ENCODE peak calls at places on chromosomes 6 and 20, in four cellular contexts. C is H1, B is HCT116, W is K562. X is an unnamed sample.

GRCh38 chr20:22687676-22688360 is 103.4 kb upstream of the FOXA2 start:
- DNase-seq in C (no peak), B (no peak), W (no peak), X (no peak)

GRCh38 chr6:168160506-168161370 is 81.7 kb upstream of the FRMD1 start:
- DNase-seq in C (no peak), B (no peak), W (no peak), X (no peak)

GRCh38 chr6:16146527-16146955 is 17.7 kb downstream of the MYLIP start:
- DNase-seq in C (no peak), B (no peak), W (no peak), X (no peak)

GRCh38 chr6:164085552-164086325 is 671.2 kb downstream of the QKI start:
- DNase-seq in C (no peak), B (no peak), W (no peak), X (no peak)

GRCh38 chr6:166586424-166587156 is at the start of gene RAMACL:
- DNase-seq in C (peak; percentile 70), B (peak; percentile 51), W (peak; percentile 86), X (peak; percentile 52)

GRCh38 chr6:135522975-135523692 is 25.6 kb upstream of the AHI1 start:
- DNase-seq in C (no peak), B (no peak), W (peak; percentile 15), X (no peak)

GRCh38 chr6:149988550-149989336 is 25.0 kb downstream of the ULBP1 start:
- DNase-seq in C (peak; percentile 76), B (no peak), W (no peak), X (no peak)

GRCh38 chr6:2434911-2435310 is 189.5 kb upstream of the GMDS start:
- DNase-seq in C (no peak), B (no peak), W (no peak), X (no peak)

GRCh38 chr6:105545947-105546710 is 143.2 kb upstream of the PREP start:
- DNase-seq in C (no peak), B (no peak), W (no peak), X (no peak)

GRCh38 chr6:10414766-10415592 is at the start of gene TFAP2A:
- DNase-seq in C (peak; percentile 78), B (no peak), W (no peak), X (no peak)

GRCh38 chr20:4776079-4776630 is 54.4 kb downstream of the PRND start:
- DNase-seq in C (peak; percentile 28), B (no peak), W (no peak), X (no peak)

GRCh38 chr20:49034070-49034732 is 11.9 kb upstream of the CSE1L start:
- DNase-seq in C (no peak), B (no peak), W (no peak), X (no peak)

GRCh38 chr20:1900321-1900791 is 5.1 kb downstream of the SIRPA start:
- DNase-seq in C (peak; percentile 65), B (peak; percentile 68), W (peak; percentile 60), X (no peak)

GRCh38 chr6:144855812-144856531 is 570.8 kb downstream of the UTRN start:
- DNase-seq in C (no peak), B (no peak), W (no peak), X (no peak)

GRCh38 chr20:34713194-34713943 is 9.2 kb downstream of the TP53INP2 start:
- DNase-seq in C (no peak), B (peak; percentile 67), W (peak; percentile 92), X (peak; percentile 57)

GRCh38 chr6:84796343-84796742 is 31.9 kb upstream of the TBX18 start:
- DNase-seq in C (no peak), B (no peak), W (no peak), X (no peak)

GRCh38 chr6:5762561-5762968 is 244.2 kb downstream of the NRN1 start:
- DNase-seq in C (no peak), B (no peak), W (no peak), X (no peak)

GRCh38 chr6:151452750-151453427 is 963 bp upstream of the RMND1 start:
- DNase-seq in C (no peak), B (no peak), W (peak; percentile 22), X (no peak)

GRCh38 chr20:8646026-8646425 is 422.9 kb upstream of the PLCB4 start:
- DNase-seq in C (no peak), B (no peak), W (no peak), X (no peak)

GRCh38 chr6:108902389-108902792 is 54.2 kb downstream of the ARMC2 start:
- DNase-seq in C (no peak), B (no peak), W (no peak), X (no peak)

GRCh38 chr6:137950581-137950980 is 83.5 kb downstream of the TNFAIP3 start:
- DNase-seq in C (no peak), B (no peak), W (no peak), X (no peak)

GRCh38 chr6:15672291-15672690 is 9.5 kb upstream of the DTNBP1 start:
- DNase-seq in C (no peak), B (no peak), W (no peak), X (no peak)

GRCh38 chr6:152993431-152993830 is 9.1 kb downstream of the MTRF1L start:
- DNase-seq in C (no peak), B (peak; percentile 15), W (peak; percentile 21), X (no peak)

GRCh38 chr6:9346923-9347322 is 911.6 kb upstream of the SLC35B3 start:
- DNase-seq in C (no peak), B (no peak), W (no peak), X (no peak)

GRCh38 chr20:4905612-4906011 is 95.7 kb downstream of the SLC23A2 start:
- DNase-seq in C (no peak), B (no peak), W (no peak), X (no peak)

GRCh38 chr20:23243791-23244190 is 106.8 kb upstream of the NXT1 start:
- DNase-seq in C (no peak), B (no peak), W (peak; percentile 31), X (no peak)

GRCh38 chr20:33162753-33163152 is 5.2 kb upstream of the BPIFA2 start:
- DNase-seq in C (no peak), B (no peak), W (no peak), X (no peak)

GRCh38 chr6:13194852-13195251 is 133.5 kb downstream of the TBC1D7 start:
- DNase-seq in C (no peak), B (peak; percentile 21), W (peak; percentile 80), X (no peak)

GRCh38 chr20:24736131-24736843 is 212.8 kb upstream of the CST7 start:
- DNase-seq in C (no peak), B (no peak), W (no peak), X (no peak)

GRCh38 chr6:170028629-170029345 is 262.1 kb downstream of the DLL1 start:
- DNase-seq in C (no peak), B (no peak), W (no peak), X (no peak)

GRCh38 chr6:169646906-169647567 is 54.8 kb downstream of the WDR27 start:
- DNase-seq in C (no peak), B (no peak), W (no peak), X (no peak)

GRCh38 chr6:169556758-169557505 is 144.9 kb downstream of the WDR27 start:
- DNase-seq in C (no peak), B (no peak), W (no peak), X (peak; percentile 61)

GRCh38 chr20:46264391-46265266 is 43.7 kb downstream of the CDH22 start:
- DNase-seq in C (no peak), B (no peak), W (no peak), X (no peak)

GRCh38 chr6:39086294-39086693 is 28.7 kb downstream of the SAYSD1 start:
- DNase-seq in C (no peak), B (no peak), W (no peak), X (peak; percentile 26)

GRCh38 chr6:10976571-10976970 is 67.5 kb downstream of the ELOVL2 start:
- DNase-seq in C (no peak), B (no peak), W (no peak), X (no peak)

GRCh38 chr6:12890171-12890790 is 173.7 kb downstream of the PHACTR1 start:
- DNase-seq in C (peak; percentile 77), B (peak; percentile 19), W (peak; percentile 40), X (no peak)

DNA sequence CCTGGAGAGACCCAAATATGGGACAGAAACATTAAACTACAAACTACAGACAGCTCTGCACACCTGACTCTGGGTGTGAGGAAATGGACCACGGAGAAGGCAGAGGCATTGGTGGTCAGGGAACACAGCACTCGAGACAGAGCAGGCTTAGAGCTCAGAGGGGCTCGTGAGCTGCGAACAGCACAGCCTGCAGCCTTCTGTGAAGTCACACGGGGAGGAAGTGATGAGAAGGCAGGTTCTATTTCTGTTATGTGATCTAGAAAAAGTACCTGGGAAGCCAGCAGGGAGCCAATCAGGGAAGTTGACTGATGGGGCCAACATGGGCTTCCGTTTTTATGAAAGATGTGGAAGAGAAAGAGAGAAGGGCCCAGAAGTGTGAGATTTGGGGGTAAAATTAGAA is 88.9 kb upstream of the SNAP25 start:
- DNase-seq in C (no peak), B (no peak), W (no peak), X (no peak)
- TF ChIP-seq EGR1 in C (no peak), B (no peak), W (no peak), X (no peak)

GRCh38 chr20:58523916-58524315 is 8.7 kb upstream of the APCDD1L start:
- DNase-seq in C (no peak), B (no peak), W (no peak), X (no peak)
- TF ChIP-seq EGR1 in C (no peak), B (no peak), W (no peak), X (no peak)

GRCh38 chr6:158648682-158649131 is 1.1 kb upstream of the SYTL3 start:
- DNase-seq in C (no peak), B (no peak), W (no peak), X (peak; percentile 83)
- TF ChIP-seq EGR1 in C (no peak), B (no peak), W (no peak), X (no peak)

GRCh38 chr20:38130687-38131587 is 34.1 kb downstream of the TGM2 start:
- DNase-seq in C (no peak), B (no peak), W (no peak), X (no peak)
- TF ChIP-seq EGR1 in C (no peak), B (no peak), W (no peak), X (no peak)

GRCh38 chr6:128518531-128519131 is 1.8 kb downstream of the PTPRK start:
- DNase-seq in C (no peak), B (no peak), W (no peak), X (no peak)

GRCh38 chr6:128515550-128516513 is 4.6 kb downstream of the PTPRK start:
- DNase-seq in C (no peak), B (no peak), W (no peak), X (no peak)

GRCh38 chr6:128513878-128514277 is 6.5 kb downstream of the PTPRK start:
- DNase-seq in C (no peak), B (no peak), W (no peak), X (no peak)

GRCh38 chr6:128517124-128517523 is 3.3 kb downstream of the PTPRK start:
- DNase-seq in C (no peak), B (no peak), W (no peak), X (no peak)

DNA sequence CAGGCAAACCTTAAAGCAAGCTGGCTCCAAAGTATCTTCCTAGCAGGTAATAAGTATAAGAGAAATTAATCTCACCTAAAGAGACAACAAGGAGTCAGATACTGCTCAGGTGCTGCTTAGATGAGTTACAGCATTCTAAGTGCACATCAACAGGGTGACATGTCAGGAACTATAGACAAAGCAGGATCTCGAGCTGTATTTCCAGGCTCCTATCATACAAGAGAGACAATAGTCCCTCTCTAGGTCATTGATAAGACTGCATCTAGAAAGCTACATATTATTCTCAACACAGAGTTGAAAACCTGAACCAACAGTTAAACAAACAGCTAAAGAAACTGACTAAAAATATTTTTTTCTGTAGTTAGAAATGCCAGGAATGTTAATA is 3.9 kb downstream of the PTPRK start:
- DNase-seq in C (no peak), B (no peak), W (no peak), X (no peak)
- TF ChIP-seq EGR1 in C (no peak), B (no peak), W (no peak), X (no peak)